ENCODE peak calls at places on chromosome 6, in ten cellular contexts. One of them, this sample, is unnamed.

GRCh38 chr6:21500894-21501293 is 92.7 kb upstream of the SOX4 start:
- DNase-seq in kidney: no peak
- DNase-seq in body of pancreas: peak
- DNase-seq in sigmoid colon: no peak
- DNase-seq in OCI-LY7: no peak
- DNase-seq in IMR-90: no peak
- DNase-seq in A549: no peak
- DNase-seq in PC-3: no peak
- DNase-seq in AG04450: no peak
- DNase-seq in suprapubic skin: no peak
- DNase-seq in this sample: peak

GRCh38 chr6:89035252-89036106 is 45.1 kb upstream of the PNRC1 start:
- DNase-seq in kidney: peak
- DNase-seq in body of pancreas: peak
- DNase-seq in sigmoid colon: peak
- DNase-seq in OCI-LY7: no peak
- DNase-seq in IMR-90: peak
- DNase-seq in A549: peak
- DNase-seq in PC-3: peak
- DNase-seq in AG04450: peak
- DNase-seq in suprapubic skin: peak
- DNase-seq in this sample: peak

GRCh38 chr6:111888928-111889696 is 15.9 kb upstream of the FYN start:
- DNase-seq in kidney: peak
- DNase-seq in body of pancreas: no peak
- DNase-seq in sigmoid colon: no peak
- DNase-seq in OCI-LY7: no peak
- DNase-seq in IMR-90: peak
- DNase-seq in A549: no peak
- DNase-seq in PC-3: no peak
- DNase-seq in AG04450: no peak
- DNase-seq in suprapubic skin: no peak
- DNase-seq in this sample: no peak

GRCh38 chr6:133918208-133918930 is 29.5 kb downstream of the TCF21 start:
- DNase-seq in kidney: no peak
- DNase-seq in body of pancreas: no peak
- DNase-seq in sigmoid colon: no peak
- DNase-seq in OCI-LY7: no peak
- DNase-seq in IMR-90: no peak
- DNase-seq in A549: no peak
- DNase-seq in PC-3: no peak
- DNase-seq in AG04450: no peak
- DNase-seq in suprapubic skin: no peak
- DNase-seq in this sample: no peak

GRCh38 chr6:156719395-156719719 is 57.8 kb upstream of the ARID1B start:
- DNase-seq in kidney: no peak
- DNase-seq in body of pancreas: no peak
- DNase-seq in sigmoid colon: no peak
- DNase-seq in OCI-LY7: no peak
- DNase-seq in IMR-90: no peak
- DNase-seq in A549: no peak
- DNase-seq in PC-3: no peak
- DNase-seq in AG04450: no peak
- DNase-seq in suprapubic skin: no peak
- DNase-seq in this sample: no peak

GRCh38 chr6:144809120-144809519 is 524.0 kb downstream of the UTRN start:
- DNase-seq in kidney: no peak
- DNase-seq in body of pancreas: no peak
- DNase-seq in sigmoid colon: no peak
- DNase-seq in OCI-LY7: no peak
- DNase-seq in IMR-90: peak
- DNase-seq in A549: peak
- DNase-seq in PC-3: peak
- DNase-seq in AG04450: no peak
- DNase-seq in suprapubic skin: no peak
- DNase-seq in this sample: no peak

GRCh38 chr6:68559716-68560115 is 75.4 kb upstream of the ADGRB3 start:
- DNase-seq in kidney: no peak
- DNase-seq in body of pancreas: no peak
- DNase-seq in sigmoid colon: no peak
- DNase-seq in OCI-LY7: no peak
- DNase-seq in IMR-90: no peak
- DNase-seq in A549: no peak
- DNase-seq in PC-3: peak
- DNase-seq in AG04450: no peak
- DNase-seq in suprapubic skin: no peak
- DNase-seq in this sample: no peak

GRCh38 chr6:48135352-48136084 is 24.5 kb upstream of the PTCHD4 start:
- DNase-seq in kidney: no peak
- DNase-seq in body of pancreas: no peak
- DNase-seq in sigmoid colon: no peak
- DNase-seq in OCI-LY7: no peak
- DNase-seq in IMR-90: peak
- DNase-seq in A549: peak
- DNase-seq in PC-3: peak
- DNase-seq in AG04450: no peak
- DNase-seq in suprapubic skin: no peak
- DNase-seq in this sample: no peak

GRCh38 chr6:782141-782540 is 89.2 kb upstream of the EXOC2 start:
- DNase-seq in kidney: no peak
- DNase-seq in body of pancreas: no peak
- DNase-seq in sigmoid colon: no peak
- DNase-seq in OCI-LY7: no peak
- DNase-seq in IMR-90: no peak
- DNase-seq in A549: no peak
- DNase-seq in PC-3: peak
- DNase-seq in AG04450: no peak
- DNase-seq in suprapubic skin: no peak
- DNase-seq in this sample: no peak

DNA sequence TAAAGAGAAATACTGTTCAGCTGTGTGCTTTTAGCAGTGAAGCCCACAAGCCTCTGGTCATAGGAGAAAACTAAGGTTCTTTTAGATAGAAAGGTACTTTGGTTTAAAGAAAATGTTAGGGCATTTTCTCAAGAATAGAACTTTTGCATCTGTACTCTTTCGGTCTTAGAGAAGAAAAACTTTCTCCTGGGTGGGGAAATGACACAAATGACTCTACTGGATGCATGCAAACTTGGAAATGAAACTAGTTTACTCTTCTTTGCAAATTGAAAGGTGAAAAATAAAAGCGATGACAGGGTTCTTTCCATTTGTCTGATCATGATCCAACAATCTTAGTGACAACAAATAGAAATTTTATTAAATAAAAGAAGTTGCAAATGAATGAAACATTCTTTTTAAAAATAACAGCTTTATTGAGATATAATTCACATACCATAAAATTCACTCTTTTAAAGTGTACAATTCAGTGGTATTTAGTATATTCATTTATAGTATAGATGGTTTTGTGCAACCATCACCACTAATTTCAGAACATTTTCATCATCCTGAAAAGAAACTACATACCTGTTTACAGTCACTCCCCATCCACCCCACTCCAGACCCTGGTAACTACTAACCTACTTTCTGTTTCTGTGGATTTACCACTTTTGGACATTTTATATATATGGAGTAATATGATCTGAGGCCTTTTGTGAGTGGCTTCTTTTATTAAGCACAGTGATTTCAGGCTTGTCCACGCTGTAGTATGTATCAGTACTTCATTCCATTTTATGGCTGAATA is 2.3 kb upstream of the TMEM217 start:
- DNase-seq in kidney: no peak
- DNase-seq in body of pancreas: no peak
- DNase-seq in sigmoid colon: no peak
- DNase-seq in OCI-LY7: no peak
- DNase-seq in IMR-90: no peak
- DNase-seq in A549: no peak
- DNase-seq in PC-3: no peak
- DNase-seq in AG04450: no peak
- DNase-seq in suprapubic skin: no peak
- DNase-seq in this sample: no peak
- H3K27ac ChIP-seq in kidney: no peak
- H3K27ac ChIP-seq in body of pancreas: no peak
- H3K27ac ChIP-seq in sigmoid colon: no peak
- H3K27ac ChIP-seq in OCI-LY7: no peak
- H3K27ac ChIP-seq in IMR-90: no peak
- H3K27ac ChIP-seq in A549: no peak
- H3K27ac ChIP-seq in PC-3: no peak
- H3K27ac ChIP-seq in AG04450: no peak
- H3K27ac ChIP-seq in suprapubic skin: no peak
- H3K27ac ChIP-seq in this sample: no peak

GRCh38 chr6:71533939-71534379 is 245.3 kb downstream of the OGFRL1 start:
- DNase-seq in kidney: no peak
- DNase-seq in body of pancreas: no peak
- DNase-seq in sigmoid colon: no peak
- DNase-seq in OCI-LY7: peak
- DNase-seq in IMR-90: peak
- DNase-seq in A549: peak
- DNase-seq in PC-3: peak
- DNase-seq in AG04450: no peak
- DNase-seq in suprapubic skin: no peak
- DNase-seq in this sample: no peak
- TF ChIP-seq CTCF in kidney: peak
- TF ChIP-seq CTCF in body of pancreas: no peak
- TF ChIP-seq CTCF in sigmoid colon: peak
- TF ChIP-seq CTCF in OCI-LY7: peak
- TF ChIP-seq CTCF in IMR-90: peak
- TF ChIP-seq CTCF in A549: peak
- TF ChIP-seq CTCF in PC-3: peak
- TF ChIP-seq CTCF in AG04450: peak
- TF ChIP-seq CTCF in suprapubic skin: no peak
- TF ChIP-seq CTCF in this sample: peak

GRCh38 chr6:31792741-31793140 is 2.8 kb downstream of the VARS1 start:
- DNase-seq in kidney: peak
- DNase-seq in body of pancreas: no peak
- DNase-seq in sigmoid colon: no peak
- DNase-seq in OCI-LY7: no peak
- DNase-seq in IMR-90: peak
- DNase-seq in A549: no peak
- DNase-seq in PC-3: peak
- DNase-seq in AG04450: no peak
- DNase-seq in suprapubic skin: no peak
- DNase-seq in this sample: no peak
- H3K27ac ChIP-seq in kidney: no peak
- H3K27ac ChIP-seq in body of pancreas: no peak
- H3K27ac ChIP-seq in sigmoid colon: peak
- H3K27ac ChIP-seq in OCI-LY7: no peak
- H3K27ac ChIP-seq in IMR-90: no peak
- H3K27ac ChIP-seq in A549: no peak
- H3K27ac ChIP-seq in PC-3: peak
- H3K27ac ChIP-seq in AG04450: peak
- H3K27ac ChIP-seq in suprapubic skin: no peak
- H3K27ac ChIP-seq in this sample: no peak

GRCh38 chr6:77173472-77174074 is 289.7 kb downstream of the HTR1B start:
- DNase-seq in kidney: peak
- DNase-seq in body of pancreas: no peak
- DNase-seq in sigmoid colon: no peak
- DNase-seq in OCI-LY7: no peak
- DNase-seq in IMR-90: peak
- DNase-seq in A549: peak
- DNase-seq in PC-3: no peak
- DNase-seq in AG04450: no peak
- DNase-seq in suprapubic skin: no peak
- DNase-seq in this sample: no peak
- TF ChIP-seq CTCF in kidney: no peak
- TF ChIP-seq CTCF in body of pancreas: no peak
- TF ChIP-seq CTCF in sigmoid colon: no peak
- TF ChIP-seq CTCF in OCI-LY7: no peak
- TF ChIP-seq CTCF in IMR-90: peak
- TF ChIP-seq CTCF in A549: no peak
- TF ChIP-seq CTCF in PC-3: peak
- TF ChIP-seq CTCF in AG04450: no peak
- TF ChIP-seq CTCF in suprapubic skin: no peak
- TF ChIP-seq CTCF in this sample: no peak

GRCh38 chr6:39801456-39802251 is 9.5 kb downstream of the DAAM2 start:
- DNase-seq in kidney: no peak
- DNase-seq in body of pancreas: no peak
- DNase-seq in sigmoid colon: no peak
- DNase-seq in OCI-LY7: no peak
- DNase-seq in IMR-90: no peak
- DNase-seq in A549: no peak
- DNase-seq in PC-3: no peak
- DNase-seq in AG04450: no peak
- DNase-seq in suprapubic skin: peak
- DNase-seq in this sample: no peak
- H3K27ac ChIP-seq in kidney: no peak
- H3K27ac ChIP-seq in body of pancreas: peak
- H3K27ac ChIP-seq in sigmoid colon: peak
- H3K27ac ChIP-seq in OCI-LY7: no peak
- H3K27ac ChIP-seq in IMR-90: no peak
- H3K27ac ChIP-seq in A549: no peak
- H3K27ac ChIP-seq in PC-3: no peak
- H3K27ac ChIP-seq in AG04450: no peak
- H3K27ac ChIP-seq in suprapubic skin: no peak
- H3K27ac ChIP-seq in this sample: peak

GRCh38 chr6:155701342-155701741 is 245.7 kb upstream of the NOX3 start:
- DNase-seq in kidney: no peak
- DNase-seq in body of pancreas: no peak
- DNase-seq in sigmoid colon: no peak
- DNase-seq in OCI-LY7: no peak
- DNase-seq in IMR-90: no peak
- DNase-seq in A549: no peak
- DNase-seq in PC-3: no peak
- DNase-seq in AG04450: no peak
- DNase-seq in suprapubic skin: no peak
- DNase-seq in this sample: no peak
- TF ChIP-seq CTCF in kidney: no peak
- TF ChIP-seq CTCF in body of pancreas: no peak
- TF ChIP-seq CTCF in sigmoid colon: no peak
- TF ChIP-seq CTCF in OCI-LY7: no peak
- TF ChIP-seq CTCF in IMR-90: no peak
- TF ChIP-seq CTCF in A549: no peak
- TF ChIP-seq CTCF in PC-3: no peak
- TF ChIP-seq CTCF in AG04450: no peak
- TF ChIP-seq CTCF in suprapubic skin: no peak
- TF ChIP-seq CTCF in this sample: no peak

GRCh38 chr6:149897015-149897697 is 757 bp downstream of the RAET1E start:
- DNase-seq in kidney: peak
- DNase-seq in body of pancreas: peak
- DNase-seq in sigmoid colon: peak
- DNase-seq in OCI-LY7: no peak
- DNase-seq in IMR-90: peak
- DNase-seq in A549: peak
- DNase-seq in PC-3: peak
- DNase-seq in AG04450: peak
- DNase-seq in suprapubic skin: peak
- DNase-seq in this sample: peak
- H3K27ac ChIP-seq in kidney: peak
- H3K27ac ChIP-seq in body of pancreas: peak
- H3K27ac ChIP-seq in sigmoid colon: peak
- H3K27ac ChIP-seq in OCI-LY7: no peak
- H3K27ac ChIP-seq in IMR-90: peak
- H3K27ac ChIP-seq in A549: peak
- H3K27ac ChIP-seq in PC-3: peak
- H3K27ac ChIP-seq in AG04450: peak
- H3K27ac ChIP-seq in suprapubic skin: peak
- H3K27ac ChIP-seq in this sample: peak

This sample was measured in right lobe of liver.